ENCODE peak calls at places on chromosomes 13 and 19, in nine cellular contexts. K is fibroblast of pulmonary artery; N is hepatocyte; R is posterior cingulate gyrus; Z is mesendoderm; E is nephron progenitor cell; Q is GM04503; W is CD8-positive, alpha-beta memory T cell; D is T-helper 2 cell. V is an unnamed sample.

GRCh38 chr13:30466841-30467252 is 1.1 kb upstream of the HMGB1 start:
- DNase-seq in Z (peak), N (no peak), D (no peak), R (no peak), W (no peak), Q (no peak), K (no peak), E (no peak), V (no peak)

GRCh38 chr13:34076943-34077703 is 259.2 kb downstream of the RFC3 start:
- DNase-seq in Q (peak), N (peak), E (no peak), K (peak), Z (peak), W (no peak), D (no peak), R (no peak), V (peak)

GRCh38 chr13:80469841-80470378 is 129.0 kb upstream of the SPRY2 start:
- DNase-seq in Z (no peak), K (peak), W (no peak), Q (no peak), N (peak), R (no peak), D (no peak), E (no peak), V (peak)

GRCh38 chr19:41552558-41552957 is 23.4 kb upstream of the CEACAM21 start:
- DNase-seq in D (no peak), Q (no peak), R (no peak), Z (no peak), E (no peak), N (no peak), W (no peak), K (no peak), V (no peak)

GRCh38 chr19:19034204-19034624 is 811 bp downstream of the ARMC6 start:
- DNase-seq in W (peak), Z (peak), E (peak), N (peak), D (peak), Q (peak), K (peak), R (peak), V (peak)

GRCh38 chr19:58568731-58569130 is 4.4 kb downstream of the MZF1 start:
- DNase-seq in E (no peak), Q (no peak), R (peak), W (no peak), N (no peak), D (no peak), Z (no peak), K (no peak), V (no peak)

GRCh38 chr19:12064266-12065099 is at the start of gene ZNF844:
- DNase-seq in Q (peak), N (peak), R (peak), D (peak), K (peak), W (peak), Z (peak), E (peak), V (peak)

GRCh38 chr13:44088911-44089851 is 209.5 kb downstream of the LACC1 start:
- DNase-seq in Q (peak), Z (no peak), K (no peak), N (no peak), E (no peak), D (no peak), R (no peak), W (no peak), V (no peak)

GRCh38 chr19:7202888-7203287 is 91.3 kb downstream of the INSR start:
- DNase-seq in N (no peak), R (no peak), K (no peak), Z (no peak), Q (no peak), E (no peak), D (no peak), W (no peak), V (no peak)

GRCh38 chr13:79401259-79402071 is 4.6 kb downstream of the RBM26 start:
- DNase-seq in E (no peak), Z (peak), R (no peak), D (no peak), K (no peak), N (no peak), W (no peak), Q (no peak), V (no peak)

GRCh38 chr19:2815923-2816322 is 3.7 kb upstream of the ZNF554 start:
- DNase-seq in W (no peak), K (no peak), R (no peak), E (no peak), D (no peak), Q (no peak), N (no peak), Z (no peak), V (no peak)

GRCh38 chr19:38737921-38738731 is 6.1 kb downstream of the CAPN12 start:
- DNase-seq in Z (no peak), W (no peak), N (no peak), K (no peak), E (no peak), Q (no peak), R (peak), D (no peak), V (peak)

GRCh38 chr13:111629933-111630332 is 309.5 kb downstream of the TEX29 start:
- DNase-seq in K (no peak), Q (no peak), Z (no peak), N (no peak), R (peak), D (no peak), W (no peak), E (no peak), V (no peak)

GRCh38 chr13:46229251-46229650 is 17.5 kb downstream of the LRRC63 start:
- DNase-seq in Z (no peak), Q (no peak), E (no peak), N (no peak), W (no peak), R (no peak), D (no peak), K (no peak), V (no peak)

GRCh38 chr19:47239610-47240296 is 8.8 kb upstream of the BBC3 start:
- DNase-seq in R (peak), D (peak), Z (no peak), Q (no peak), K (peak), W (peak), N (peak), E (peak), V (peak)

GRCh38 chr13:113672002-113672651 is 5.1 kb downstream of the GRK1 start:
- DNase-seq in Z (no peak), K (no peak), D (no peak), R (peak), E (no peak), Q (no peak), N (no peak), W (no peak), V (no peak)

GRCh38 chr13:80334582-80335260 is 6.2 kb downstream of the SPRY2 start:
- DNase-seq in R (no peak), W (no peak), K (peak), Z (no peak), Q (no peak), D (no peak), E (no peak), N (no peak), V (peak)

GRCh38 chr13:46354143-46355087 is 32.6 kb downstream of the RUBCNL start:
- DNase-seq in Z (no peak), K (peak), N (no peak), Q (peak), D (no peak), E (no peak), W (no peak), R (no peak), V (peak)

GRCh38 chr13:36979361-36980040 is 19.6 kb downstream of the ALG5 start:
- DNase-seq in D (no peak), N (no peak), K (no peak), W (no peak), E (no peak), Z (no peak), Q (no peak), R (no peak), V (peak)

GRCh38 chr19:48596679-48597465 is 9.7 kb upstream of the SPACA4 start:
- DNase-seq in N (no peak), D (peak), W (peak), E (no peak), R (no peak), Q (no peak), Z (no peak), K (no peak), V (no peak)

GRCh38 chr19:1782501-1782900 is 29.2 kb downstream of the ONECUT3 start:
- DNase-seq in W (no peak), R (no peak), D (no peak), E (no peak), K (no peak), Q (no peak), N (no peak), Z (no peak), V (no peak)

GRCh38 chr13:46575321-46575721 is 22.4 kb downstream of the LRCH1 start:
- DNase-seq in Z (no peak), K (peak), W (no peak), E (no peak), R (no peak), D (no peak), Q (no peak), N (peak), V (no peak)

GRCh38 chr13:73535341-73535740 is 476.5 kb downstream of the KLF5 start:
- DNase-seq in Z (peak), R (no peak), D (no peak), K (no peak), N (no peak), W (no peak), E (no peak), Q (no peak), V (no peak)

GRCh38 chr19:3975144-3975543 is 4.2 kb upstream of the DAPK3 start:
- DNase-seq in D (no peak), R (no peak), K (no peak), Q (no peak), N (no peak), E (no peak), Z (no peak), W (no peak), V (no peak)

GRCh38 chr13:49954674-49955455 is 18.7 kb upstream of the SPRYD7 start:
- DNase-seq in R (no peak), W (no peak), Q (no peak), Z (no peak), D (no peak), N (peak), K (no peak), E (no peak), V (no peak)

GRCh38 chr13:40433577-40433976 is 232.9 kb downstream of the FOXO1 start:
- DNase-seq in R (no peak), W (peak), D (peak), N (no peak), Q (no peak), K (no peak), Z (no peak), E (no peak), V (no peak)

GRCh38 chr19:17762505-17763229 is 11.4 kb downstream of the FCHO1 start:
- DNase-seq in K (peak), W (no peak), Q (no peak), D (no peak), E (peak), R (peak), N (no peak), Z (peak), V (peak)

GRCh38 chr13:109933476-109933875 is 147.1 kb upstream of the IRS2 start:
- DNase-seq in W (no peak), E (no peak), Z (no peak), N (no peak), D (no peak), K (no peak), R (no peak), Q (no peak), V (peak)

GRCh38 chr19:3095375-3096191 is 1.4 kb downstream of the GNA11 start:
- DNase-seq in W (peak), Q (no peak), D (peak), N (peak), K (no peak), Z (peak), E (peak), R (no peak), V (no peak)

GRCh38 chr19:33767898-33768413 is 28.7 kb upstream of the KCTD15 start:
- DNase-seq in Q (no peak), E (peak), N (peak), R (no peak), Z (peak), K (peak), D (no peak), W (no peak), V (peak)

GRCh38 chr19:10692673-10693264 is 8.5 kb upstream of the QTRT1 start:
- DNase-seq in N (no peak), W (no peak), R (no peak), K (no peak), Z (peak), D (no peak), E (no peak), Q (no peak), V (no peak)

GRCh38 chr13:93755341-93755740 is 528.7 kb downstream of the GPC6 start:
- DNase-seq in Q (no peak), E (no peak), W (no peak), K (no peak), Z (no peak), R (no peak), D (no peak), N (no peak), V (no peak)

GRCh38 chr19:11159598-11160001 is 4.0 kb upstream of the SPC24 start:
- DNase-seq in K (peak), R (no peak), Q (no peak), W (no peak), D (no peak), E (no peak), N (no peak), Z (no peak), V (peak)

GRCh38 chr19:343451-343931 is 1.1 kb downstream of the MIER2 start:
- DNase-seq in Q (no peak), R (peak), E (no peak), W (no peak), D (no peak), K (no peak), Z (no peak), N (no peak), V (peak)

GRCh38 chr19:18785179-18786124 is 5.7 kb downstream of the COMP start:
- DNase-seq in W (peak), Q (no peak), N (peak), R (no peak), D (peak), E (peak), Z (peak), K (peak), V (peak)

GRCh38 chr19:41575998-41576397 is at the start of gene CEACAM21:
- DNase-seq in D (peak), W (no peak), R (no peak), K (no peak), N (no peak), Q (no peak), Z (no peak), E (no peak), V (no peak)

GRCh38 chr13:65461590-65461989 is 1768.5 kb downstream of the PCDH9 start:
- DNase-seq in D (no peak), N (no peak), K (peak), W (no peak), E (peak), R (no peak), Z (peak), Q (no peak), V (peak)

GRCh38 chr19:30704716-30705115 is 332.5 kb downstream of the ZNF536 start:
- DNase-seq in N (no peak), Q (no peak), K (no peak), W (no peak), Z (no peak), D (no peak), R (no peak), E (no peak), V (no peak)

GRCh38 chr13:51935326-51936171 is 73.8 kb downstream of the CCDC70 start:
- DNase-seq in D (no peak), Z (peak), N (peak), W (no peak), Q (no peak), K (peak), R (no peak), E (peak), V (no peak)

GRCh38 chr13:106630162-106630561 is 62.2 kb upstream of the ARGLU1 start:
- DNase-seq in E (peak), D (no peak), N (no peak), W (no peak), Q (no peak), K (no peak), R (no peak), Z (peak), V (no peak)